ENCODE peak calls at places on chromosomes 6 and 20, in five cellular contexts. Q is A549, L is psoas muscle, M is GM23248, F is dorsolateral prefrontal cortex. Z is an unnamed sample.

GRCh38 chr6:25022140-25022553 is 86.4 kb upstream of the RIPOR2 start:
- DNase-seq in Q (no peak), L (no peak), M (peak; percentile 64), F (no peak), Z (no peak)

GRCh38 chr6:11324453-11325023 is 92.1 kb upstream of the NEDD9 start:
- DNase-seq in Q (no peak), L (no peak), M (no peak), F (no peak), Z (no peak)

GRCh38 chr6:41591859-41592502 is 45.8 kb downstream of the FOXP4 start:
- DNase-seq in Q (peak; percentile 77), L (peak; percentile 83), M (peak; percentile 55), F (peak; percentile 84), Z (peak; percentile 81)

GRCh38 chr6:8549381-8549780 is 114.0 kb upstream of the SLC35B3 start:
- DNase-seq in Q (no peak), L (no peak), M (no peak), F (no peak), Z (no peak)

GRCh38 chr6:81643156-81643555 is 109.3 kb downstream of the TENT5A start:
- DNase-seq in Q (no peak), L (no peak), M (no peak), F (no peak), Z (no peak)

GRCh38 chr6:960356-960755 is 267.4 kb upstream of the EXOC2 start:
- DNase-seq in Q (no peak), L (no peak), M (no peak), F (no peak), Z (no peak)

GRCh38 chr6:155311076-155311475 is 3.2 kb downstream of the TFB1M start:
- DNase-seq in Q (no peak), L (no peak), M (no peak), F (no peak), Z (no peak)

GRCh38 chr20:47748851-47749250 is 36.4 kb downstream of the SULF2 start:
- DNase-seq in Q (no peak), L (no peak), M (no peak), F (no peak), Z (no peak)

GRCh38 chr6:98842489-98843180 is 8.3 kb downstream of the POU3F2 start:
- DNase-seq in Q (no peak), L (no peak), M (no peak), F (peak; percentile 53), Z (no peak)

GRCh38 chr6:85163553-85163952 is 286.3 kb upstream of the NT5E start:
- DNase-seq in Q (no peak), L (no peak), M (no peak), F (no peak), Z (no peak)

GRCh38 chr6:31834704-31835375 is 7.3 kb downstream of the HSPA1B start:
- DNase-seq in Q (peak; percentile 51), L (peak; percentile 86), M (peak; percentile 80), F (peak; percentile 83), Z (peak; percentile 66)

GRCh38 chr6:170438402-170438753 is 114.7 kb downstream of the PSMB1 start:
- DNase-seq in Q (peak; percentile 62), L (peak; percentile 98), M (peak; percentile 100), F (peak; percentile 85), Z (no peak)

GRCh38 chr20:63223121-63223825 is 7.3 kb upstream of the YTHDF1 start:
- DNase-seq in Q (peak; percentile 48), L (no peak), M (peak; percentile 51), F (no peak), Z (no peak)

DNA sequence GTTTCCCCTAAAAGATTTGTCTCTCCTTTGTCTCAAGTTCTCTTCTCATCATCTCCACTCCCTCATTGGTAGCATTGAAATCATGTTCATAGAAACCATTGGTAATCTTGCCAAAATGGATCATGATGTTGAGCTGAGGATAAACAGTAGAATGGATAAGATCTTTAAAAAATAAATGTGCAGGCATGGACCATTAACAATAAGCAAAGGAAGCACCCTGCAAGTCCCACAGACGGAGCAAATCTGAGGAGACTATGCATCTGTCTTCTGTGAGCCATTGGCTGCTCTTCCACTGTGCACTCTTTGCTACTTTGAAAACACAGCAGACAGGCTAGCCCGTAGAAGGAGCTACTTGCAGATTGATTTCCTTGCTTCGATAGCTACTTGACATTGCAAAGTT is 535.0 kb downstream of the PKHD1 start:
- DNase-seq in Q (no peak), L (no peak), M (no peak), F (no peak), Z (no peak)
- H3K27ac ChIP-seq in Q (no peak overlapping the region), L (no peak overlapping the region), M (no peak overlapping the region), F (no peak overlapping the region), Z (no peak overlapping the region)

GRCh38 chr6:68635706-68636513 is 828 bp downstream of the ADGRB3 start:
- DNase-seq in Q (no peak), L (peak; percentile 55), M (peak; percentile 30), F (peak; percentile 56), Z (no peak)
- H3K4me3 ChIP-seq in Q (peak overlapping the region; percentile 58), L (peak overlapping the region; percentile 72), M (peak overlapping the region; percentile 70), F (peak overlapping the region; percentile 84), Z (peak overlapping the region; percentile 64)

GRCh38 chr6:149842331-149842730 is 21.8 kb downstream of the LRP11 start:
- DNase-seq in Q (no peak), L (no peak), M (no peak), F (no peak), Z (no peak)
- H3K27ac ChIP-seq in Q (no peak overlapping the region), L (no peak overlapping the region), M (no peak overlapping the region), F (no peak overlapping the region), Z (no peak overlapping the region)

GRCh38 chr6:45437441-45437820 is 59.7 kb upstream of the SUPT3H start:
- DNase-seq in Q (no peak), L (no peak), M (no peak), F (no peak), Z (no peak)

GRCh38 chr6:45439861-45440388 is 62.2 kb upstream of the SUPT3H start:
- DNase-seq in Q (no peak), L (no peak), M (no peak), F (no peak), Z (no peak)

GRCh38 chr6:45439459-45439858 is 61.7 kb upstream of the SUPT3H start:
- DNase-seq in Q (no peak), L (no peak), M (no peak), F (no peak), Z (no peak)

GRCh38 chr6:45438156-45438555 is 60.4 kb upstream of the SUPT3H start:
- DNase-seq in Q (no peak), L (no peak), M (peak; percentile 57), F (no peak), Z (no peak)

DNA sequence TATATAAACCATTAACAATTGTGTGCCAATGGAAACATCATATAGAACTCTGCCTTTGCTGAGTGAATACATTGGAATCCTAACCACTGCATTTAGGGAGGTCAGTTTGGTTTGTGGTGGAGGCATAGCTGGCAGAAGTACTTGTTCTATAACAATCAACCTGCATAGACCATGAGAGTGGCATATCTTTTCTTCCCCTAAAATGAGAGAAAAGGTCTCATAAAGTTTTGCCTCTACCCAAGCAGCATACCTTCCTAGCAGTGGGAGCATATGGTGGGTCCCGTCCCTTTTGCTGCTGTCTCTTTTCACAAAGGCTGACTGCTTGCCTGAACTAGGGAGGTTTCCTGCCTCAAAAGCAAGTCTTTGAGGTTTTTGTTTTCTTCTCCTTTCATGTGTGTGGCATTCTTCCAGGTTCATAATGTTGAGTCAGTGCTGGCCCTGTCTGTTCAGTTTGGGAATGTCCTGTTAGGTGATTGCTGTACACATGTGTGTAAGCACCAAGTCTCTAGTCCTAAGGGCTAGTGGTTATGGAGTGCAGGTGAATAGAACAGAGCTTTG is 61.2 kb upstream of the SUPT3H start:
- DNase-seq in Q (no peak), L (no peak), M (peak; percentile 87), F (no peak), Z (no peak)
- H3K4me3 ChIP-seq in Q (no peak overlapping the region), L (no peak overlapping the region), M (peak overlapping the region; percentile 9), F (no peak overlapping the region), Z (no peak overlapping the region)

DNA sequence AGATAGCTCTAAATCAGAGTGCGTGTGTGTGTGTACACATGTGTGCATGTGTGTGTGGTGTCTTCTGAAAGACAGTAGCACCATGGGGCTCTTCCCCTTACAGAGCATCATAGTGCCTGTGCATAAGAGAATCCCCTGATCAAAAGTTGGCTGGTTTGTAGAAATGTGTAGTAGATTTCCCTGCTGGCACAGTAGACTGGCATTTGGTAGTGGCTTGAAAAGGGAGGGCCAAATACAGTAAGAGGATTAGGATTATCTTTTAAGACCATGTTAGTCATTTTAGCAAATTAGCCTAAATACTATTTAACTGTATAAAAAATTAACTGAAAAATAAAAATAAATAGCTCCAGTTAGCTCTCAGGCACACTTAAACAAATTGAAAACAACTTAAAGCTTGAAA is 112.6 kb downstream of the B3GAT2 start:
- DNase-seq in Q (no peak), L (no peak), M (no peak), F (no peak), Z (no peak)
- H3K27ac ChIP-seq in Q (no peak overlapping the region), L (no peak overlapping the region), M (no peak overlapping the region), F (no peak overlapping the region), Z (no peak overlapping the region)

GRCh38 chr6:68040780-68041179 is 594.3 kb upstream of the ADGRB3 start:
- DNase-seq in Q (no peak), L (no peak), M (no peak), F (no peak), Z (no peak)
- H3K4me3 ChIP-seq in Q (no peak overlapping the region), L (peak overlapping the region; percentile 14), M (no peak overlapping the region), F (peak overlapping the region; percentile 20), Z (no peak overlapping the region)

GRCh38 chr20:34427784-34428183 is 64.7 kb downstream of the ITCH start:
- DNase-seq in Q (no peak), L (no peak), M (no peak), F (no peak), Z (no peak)
- H3K27ac ChIP-seq in Q (no peak overlapping the region), L (no peak overlapping the region), M (no peak overlapping the region), F (peak overlapping the region; percentile 34), Z (no peak overlapping the region)

DNA sequence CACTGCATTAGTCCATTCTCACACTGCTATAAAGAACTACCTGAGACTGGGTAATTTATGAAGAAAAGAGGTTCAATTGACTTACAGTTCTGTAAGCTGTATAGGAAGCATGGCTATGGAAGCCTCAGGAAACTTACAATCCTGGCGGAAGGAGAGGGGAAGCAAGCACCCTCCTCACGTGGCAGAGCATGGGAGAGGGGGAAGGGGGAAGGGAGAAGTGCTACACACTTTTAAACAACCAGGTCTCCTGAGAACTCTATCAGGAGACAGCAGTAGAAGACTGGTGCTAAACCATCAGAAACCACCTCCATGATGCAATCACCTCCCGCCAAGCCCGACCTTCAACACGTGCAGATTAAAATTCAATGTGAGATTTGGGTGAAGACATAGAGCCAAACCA is 494.0 kb downstream of the GRIK2 start:
- DNase-seq in Q (no peak), L (no peak), M (no peak), F (no peak), Z (no peak)
- H3K4me3 ChIP-seq in Q (no peak overlapping the region), L (no peak overlapping the region), M (no peak overlapping the region), F (no peak overlapping the region), Z (no peak overlapping the region)

GRCh38 chr6:43910638-43911353 is 140.8 kb downstream of the VEGFA start:
- DNase-seq in Q (no peak), L (peak; percentile 22), M (peak; percentile 79), F (no peak), Z (no peak)

GRCh38 chr6:43907312-43907711 is 137.3 kb downstream of the VEGFA start:
- DNase-seq in Q (no peak), L (no peak), M (no peak), F (no peak), Z (no peak)

GRCh38 chr6:43910149-43910637 is 140.2 kb downstream of the VEGFA start:
- DNase-seq in Q (no peak), L (no peak), M (no peak), F (no peak), Z (no peak)

GRCh38 chr6:43909474-43910148 is 139.6 kb downstream of the VEGFA start:
- DNase-seq in Q (no peak), L (peak; percentile 55), M (no peak), F (no peak), Z (no peak)

GRCh38 chr6:43907789-43908472 is 137.9 kb downstream of the VEGFA start:
- DNase-seq in Q (no peak), L (peak; percentile 33), M (no peak), F (no peak), Z (no peak)
- H3K27ac ChIP-seq in Q (peak overlapping the region; percentile 96), L (no peak overlapping the region), M (no peak overlapping the region), F (no peak overlapping the region), Z (no peak overlapping the region)